ENCODE peak calls at places on chromosomes 4 and X, in six cellular contexts. M is heart right ventricle; X is CD4-positive, CD25-positive, alpha-beta regulatory T cell; Z is Karpas-422; I is small intestine; U is suprapubic skin. O is an unnamed sample. For H3K27me3, the result is how much of the 10 kb centered on the place peaks cover.

GRCh38 chr4:19945979-19946380 is 305.7 kb upstream of the SLIT2 start:
- DNase-seq in M (no peak), X (no peak), Z (no peak), I (no peak), U (no peak), O (no peak)

GRCh38 chr4:96186593-96186992 is 346.7 kb downstream of the PDHA2 start:
- DNase-seq in M (no peak), X (no peak), Z (no peak), I (no peak), U (no peak), O (no peak)

GRCh38 chrX:1391707-1392375 is at the start of gene SLC25A6:
- DNase-seq in M (peak), X (peak), Z (peak), I (peak), U (peak), O (peak)

GRCh38 chr4:152032722-152033131 is 271.9 kb upstream of the GATB start:
- DNase-seq in M (no peak), X (no peak), Z (no peak), I (no peak), U (no peak), O (no peak)

GRCh38 chr4:8368061-8368481 is 72.5 kb downstream of the ACOX3 start:
- DNase-seq in M (no peak), X (no peak), Z (no peak), I (no peak), U (no peak), O (no peak)

GRCh38 chrX:46837543-46838481 is 969 bp downstream of the RP2 start:
- DNase-seq in M (no peak), X (no peak), Z (peak), I (peak), U (no peak), O (no peak)

GRCh38 chrX:109934935-109935334 is 68.0 kb upstream of the TMEM164 start:
- DNase-seq in M (no peak), X (no peak), Z (no peak), I (no peak), U (no peak), O (no peak)

GRCh38 chr4:82886145-82886942 is 4.6 kb downstream of the SEC31A start:
- DNase-seq in M (no peak), X (no peak), Z (no peak), I (peak), U (no peak), O (no peak)

GRCh38 chrX:40644821-40645358 is 2.5 kb downstream of the CXorf38 start:
- DNase-seq in M (peak), X (peak), Z (peak), I (peak), U (peak), O (peak)

GRCh38 chrX:151227637-151228036 is 51.3 kb downstream of the GPR50 start:
- DNase-seq in M (no peak), X (no peak), Z (no peak), I (no peak), U (no peak), O (no peak)

GRCh38 chr4:65893311-65893710 is 223.0 kb upstream of the EPHA5 start:
- DNase-seq in M (no peak), X (no peak), Z (no peak), I (no peak), U (no peak), O (no peak)

GRCh38 chrX:11509786-11510185 is 155.9 kb downstream of the ARHGAP6 start:
- DNase-seq in M (no peak), X (no peak), Z (no peak), I (no peak), U (no peak), O (no peak)
- H3K27me3 ChIP-seq in M (under half), X (under half), Z (under half), I (under half), U (under half), O (under half)

GRCh38 chrX:154460326-154460725 is 2.2 kb downstream of the PLXNA3 start:
- DNase-seq in M (no peak), X (no peak), Z (no peak), I (no peak), U (no peak), O (no peak)
- H3K4me3 ChIP-seq in M (peak), X (no peak), Z (no peak), I (no peak), U (peak), O (no peak)

GRCh38 chrX:113741744-113742143 is 842.1 kb upstream of the HTR2C start:
- DNase-seq in M (no peak), X (no peak), Z (peak), I (no peak), U (no peak), O (no peak)

GRCh38 chrX:113743069-113743468 is 840.8 kb upstream of the HTR2C start:
- DNase-seq in M (no peak), X (no peak), Z (no peak), I (no peak), U (no peak), O (no peak)

GRCh38 chrX:113747274-113747973 is 836.5 kb upstream of the HTR2C start:
- DNase-seq in M (no peak), X (no peak), Z (no peak), I (no peak), U (no peak), O (no peak)
- H3K27me3 ChIP-seq in M (under half), X (under half), Z (under half), I (under half), U (under half), O (under half)

GRCh38 chrX:50798782-50799181 is 15.2 kb downstream of the SHROOM4 start:
- DNase-seq in M (no peak), X (no peak), Z (no peak), I (peak), U (no peak), O (no peak)
- H3K4me3 ChIP-seq in M (no peak), X (no peak), Z (no peak), I (no peak), U (no peak), O (no peak)

DNA sequence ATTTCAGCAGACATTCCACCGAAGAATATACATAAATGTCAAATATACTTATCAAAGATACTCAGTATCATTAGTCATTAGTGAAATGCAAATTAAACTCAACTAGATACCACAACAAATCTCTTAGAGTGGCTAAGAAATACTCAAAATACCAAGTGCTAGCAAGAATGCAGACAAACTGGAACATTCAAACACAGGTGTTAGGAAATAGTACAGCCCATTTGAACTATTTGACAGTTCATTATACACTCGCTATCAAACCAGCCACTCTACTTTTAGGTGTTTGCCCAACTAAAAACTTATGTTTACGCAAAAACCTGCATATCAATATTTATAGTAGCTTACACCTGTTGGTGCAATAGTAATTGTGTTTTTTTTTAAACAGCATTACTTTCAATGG is 8.8 kb downstream of the ADAM29 start:
- DNase-seq in M (no peak), X (no peak), Z (no peak), I (no peak), U (no peak), O (no peak)
- H3K27me3 ChIP-seq in M (under half), X (under half), Z (under half), I (under half), U (under half), O (under half)

GRCh38 chr4:55358668-55359067 is 12.6 kb downstream of the SRD5A3 start:
- DNase-seq in M (no peak), X (no peak), Z (peak), I (peak), U (no peak), O (peak)
- H3K4me3 ChIP-seq in M (no peak), X (no peak), Z (peak), I (no peak), U (peak), O (no peak)

GRCh38 chr4:179485781-179486180 is 2043.5 kb upstream of the AGA start:
- DNase-seq in M (no peak), X (no peak), Z (no peak), I (no peak), U (no peak), O (no peak)
- H3K27me3 ChIP-seq in M (under half), X (under half), Z (under half), I (under half), U (under half), O (under half)